ENCODE peak calls at places on chromosomes 2 and 18, in seven cellular contexts. One of them, this sample, is unnamed.

GRCh38 chr18:55300469-55301195 is 287.4 kb downstream of the TCF4 start:
- DNase-seq in GOT3: no peak
- DNase-seq in Kasumi-1: no peak
- DNase-seq in NCI-H1417: no peak
- DNase-seq in hippocampal formation: no peak
- DNase-seq in endothelial cell: no peak
- DNase-seq in colonic mucosa: no peak
- DNase-seq in this sample: no peak

GRCh38 chr2:45928946-45929345 is 277.5 kb downstream of the PRKCE start:
- DNase-seq in NCI-H1417: peak
- DNase-seq in hippocampal formation: no peak
- DNase-seq in Kasumi-1: no peak
- DNase-seq in endothelial cell: no peak
- DNase-seq in colonic mucosa: no peak
- DNase-seq in GOT3: no peak
- DNase-seq in this sample: peak

GRCh38 chr18:74589820-74590219 is 7.8 kb upstream of the ZNF407 start:
- DNase-seq in colonic mucosa: no peak
- DNase-seq in GOT3: no peak
- DNase-seq in endothelial cell: no peak
- DNase-seq in NCI-H1417: no peak
- DNase-seq in Kasumi-1: peak
- DNase-seq in hippocampal formation: no peak
- DNase-seq in this sample: no peak

GRCh38 chr2:6492573-6492972 is 373.1 kb downstream of the CMPK2 start:
- DNase-seq in endothelial cell: no peak
- DNase-seq in NCI-H1417: no peak
- DNase-seq in colonic mucosa: no peak
- DNase-seq in Kasumi-1: no peak
- DNase-seq in GOT3: no peak
- DNase-seq in hippocampal formation: no peak
- DNase-seq in this sample: no peak

GRCh38 chr18:26432651-26433424 is 115.5 kb downstream of the KCTD1 start:
- DNase-seq in hippocampal formation: no peak
- DNase-seq in endothelial cell: no peak
- DNase-seq in NCI-H1417: no peak
- DNase-seq in colonic mucosa: no peak
- DNase-seq in Kasumi-1: no peak
- DNase-seq in GOT3: no peak
- DNase-seq in this sample: no peak

GRCh38 chr18:55857961-55858360 is 270.0 kb upstream of the TCF4 start:
- DNase-seq in GOT3: no peak
- DNase-seq in NCI-H1417: peak
- DNase-seq in Kasumi-1: no peak
- DNase-seq in endothelial cell: no peak
- DNase-seq in colonic mucosa: no peak
- DNase-seq in hippocampal formation: no peak
- DNase-seq in this sample: no peak

GRCh38 chr2:223735659-223736244 is 101.6 kb downstream of the AP1S3 start:
- DNase-seq in NCI-H1417: no peak
- DNase-seq in colonic mucosa: no peak
- DNase-seq in hippocampal formation: no peak
- DNase-seq in endothelial cell: no peak
- DNase-seq in Kasumi-1: no peak
- DNase-seq in GOT3: no peak
- DNase-seq in this sample: no peak

GRCh38 chr18:34122724-34123334 is 101.9 kb downstream of the NOL4 start:
- DNase-seq in NCI-H1417: peak
- DNase-seq in GOT3: no peak
- DNase-seq in hippocampal formation: no peak
- DNase-seq in endothelial cell: peak
- DNase-seq in Kasumi-1: peak
- DNase-seq in colonic mucosa: peak
- DNase-seq in this sample: peak

GRCh38 chr2:19176977-19177376 is 181.4 kb downstream of the OSR1 start:
- DNase-seq in Kasumi-1: no peak
- DNase-seq in hippocampal formation: no peak
- DNase-seq in endothelial cell: no peak
- DNase-seq in NCI-H1417: no peak
- DNase-seq in colonic mucosa: no peak
- DNase-seq in GOT3: no peak
- DNase-seq in this sample: no peak

GRCh38 chr18:3791258-3791657 is 341.3 kb downstream of the TGIF1 start:
- DNase-seq in hippocampal formation: no peak
- DNase-seq in endothelial cell: no peak
- DNase-seq in NCI-H1417: peak
- DNase-seq in GOT3: no peak
- DNase-seq in colonic mucosa: no peak
- DNase-seq in Kasumi-1: no peak
- DNase-seq in this sample: no peak

GRCh38 chr18:13577091-13577697 is 149.2 kb downstream of the FAM210A start:
- DNase-seq in colonic mucosa: no peak
- DNase-seq in NCI-H1417: no peak
- DNase-seq in endothelial cell: no peak
- DNase-seq in hippocampal formation: no peak
- DNase-seq in GOT3: no peak
- DNase-seq in Kasumi-1: peak
- DNase-seq in this sample: peak

This sample was measured in Ammon's horn.